ENCODE peak calls at places on chromosomes 6 and 20, in nine cellular contexts. K is transverse colon, J is sigmoid colon, Y is Panc1, H is endothelial cell of umbilical vein, A is spleen, C is upper lobe of left lung, S is stomach, P is HCT116. Z is an unnamed sample. For H3K9me3, the result is how much of the 10 kb centered on the place peaks cover.

GRCh38 chr6:63740709-63741108 is 105.1 kb downstream of the PHF3 start:
- DNase-seq in K (no peak), J (no peak), Y (no peak), H (peak), A (no peak), C (no peak), S (no peak), P (peak), Z (no peak)

GRCh38 chr6:24583463-24584389 is 62.3 kb downstream of the KIAA0319 start:
- DNase-seq in K (peak), J (peak), Y (peak), H (peak), A (peak), C (peak), S (peak), P (peak), Z (peak)

GRCh38 chr6:113364781-113365545 is 492.2 kb upstream of the MARCKS start:
- DNase-seq in K (no peak), J (no peak), Y (no peak), H (no peak), A (no peak), C (no peak), S (no peak), P (no peak), Z (no peak)

GRCh38 chr6:31728767-31729514 is at the start of gene DDAH2:
- DNase-seq in K (peak), J (no peak), Y (no peak), H (no peak), A (peak), C (no peak), S (no peak), P (no peak), Z (no peak)

GRCh38 chr6:45827952-45828530 is 187.6 kb downstream of the CLIC5 start:
- DNase-seq in K (peak), J (peak), Y (no peak), H (no peak), A (no peak), C (no peak), S (no peak), P (no peak), Z (no peak)

GRCh38 chr6:93293399-93294271 is 125.7 kb downstream of the EPHA7 start:
- DNase-seq in K (no peak), J (no peak), Y (no peak), H (no peak), A (no peak), C (no peak), S (no peak), P (no peak), Z (no peak)

GRCh38 chr6:159700970-159701369 is 7.9 kb upstream of the SOD2 start:
- DNase-seq in K (no peak), J (no peak), Y (no peak), H (no peak), A (no peak), C (no peak), S (no peak), P (no peak), Z (no peak)

GRCh38 chr20:47303736-47304135 is 52.8 kb downstream of the ZMYND8 start:
- DNase-seq in K (no peak), J (peak), Y (no peak), H (no peak), A (no peak), C (no peak), S (no peak), P (no peak), Z (no peak)

GRCh38 chr6:52390361-52390727 is 28.4 kb downstream of the PAQR8 start:
- DNase-seq in K (no peak), J (no peak), Y (no peak), H (peak), A (no peak), C (peak), S (no peak), P (peak), Z (no peak)

GRCh38 chr20:17873410-17874270 is 95.0 kb downstream of the SNX5 start:
- DNase-seq in K (peak), J (peak), Y (no peak), H (peak), A (peak), C (peak), S (peak), P (peak), Z (peak)

GRCh38 chr20:21102691-21103311 is 3.4 kb downstream of the LINC00237 start:
- DNase-seq in K (peak), J (peak), Y (no peak), H (no peak), A (peak), C (peak), S (peak), P (no peak), Z (no peak)

GRCh38 chr6:107819976-107820551 is 4.0 kb downstream of the SCML4 start:
- DNase-seq in K (peak), J (no peak), Y (no peak), H (no peak), A (no peak), C (no peak), S (no peak), P (no peak), Z (no peak)

GRCh38 chr6:107823047-107823557 is 1.0 kb downstream of the SCML4 start:
- DNase-seq in K (no peak), J (no peak), Y (no peak), H (no peak), A (no peak), C (no peak), S (no peak), P (no peak), Z (no peak)

GRCh38 chr6:107822154-107823046 is 1.7 kb downstream of the SCML4 start:
- DNase-seq in K (peak), J (no peak), Y (no peak), H (no peak), A (no peak), C (no peak), S (no peak), P (no peak), Z (no peak)

GRCh38 chr6:107820571-107821261 is 3.4 kb downstream of the SCML4 start:
- DNase-seq in K (no peak), J (no peak), Y (no peak), H (peak), A (no peak), C (no peak), S (peak), P (no peak), Z (no peak)

GRCh38 chr6:107821591-107821990 is 2.5 kb downstream of the SCML4 start:
- DNase-seq in K (no peak), J (no peak), Y (no peak), H (no peak), A (no peak), C (no peak), S (no peak), P (no peak), Z (no peak)
- H3K4me3 ChIP-seq in K (no peak), J (no peak), Y (no peak), H (no peak), A (no peak), C (no peak), S (no peak), P (no peak), Z (no peak)

GRCh38 chr6:163413054-163413344 is 1.5 kb upstream of the QKI start:
- DNase-seq in K (no peak), J (no peak), Y (no peak), H (no peak), A (no peak), C (no peak), S (no peak), P (no peak), Z (no peak)

GRCh38 chr6:163414117-163414366 is 476 bp upstream of the QKI start:
- DNase-seq in K (no peak), J (no peak), Y (no peak), H (no peak), A (peak), C (peak), S (no peak), P (no peak), Z (no peak)

GRCh38 chr6:163412345-163412744 is 2.2 kb upstream of the QKI start:
- DNase-seq in K (no peak), J (no peak), Y (no peak), H (no peak), A (no peak), C (no peak), S (no peak), P (no peak), Z (no peak)

GRCh38 chr6:163414367-163415175 is at the start of gene QKI:
- DNase-seq in K (peak), J (peak), Y (no peak), H (peak), A (peak), C (peak), S (peak), P (no peak), Z (no peak)

DNA sequence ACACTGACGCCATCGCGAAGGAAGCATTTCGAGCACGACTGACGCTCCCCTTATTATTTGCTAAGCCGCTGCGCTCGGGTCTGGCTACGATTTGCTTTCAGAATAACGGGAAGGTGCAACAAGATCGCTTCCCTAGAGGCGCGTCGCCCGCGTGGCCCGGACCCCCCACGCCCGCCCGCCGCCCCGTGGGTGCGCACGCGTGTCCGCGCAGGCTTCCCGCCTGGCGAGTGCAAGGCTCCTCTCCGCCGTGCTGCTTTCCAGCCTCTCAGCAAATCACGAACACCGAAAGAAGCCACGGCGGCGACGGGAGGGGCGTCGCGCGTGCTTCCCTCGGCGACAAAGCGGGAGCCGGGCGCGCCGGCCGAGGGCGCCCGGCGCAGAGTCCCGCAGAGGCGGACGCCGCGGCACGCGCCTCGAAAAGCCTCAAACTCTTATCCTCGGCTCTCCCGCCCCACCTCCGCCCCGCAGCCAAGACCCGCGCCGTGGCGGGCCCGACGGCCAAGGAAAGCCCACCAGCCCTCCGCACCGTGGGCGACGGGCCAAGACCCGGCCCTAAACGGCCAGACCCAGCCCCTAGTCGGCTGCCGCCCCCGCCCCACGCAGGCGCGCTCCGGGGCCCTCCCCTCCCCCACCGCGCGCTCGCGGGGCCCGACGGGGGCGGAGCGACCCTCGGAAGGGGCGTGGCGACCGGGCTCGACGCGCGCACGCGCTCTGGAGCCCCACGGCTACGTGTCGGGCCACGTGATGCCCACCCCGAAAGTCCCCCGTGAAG is 987 bp upstream of the QKI start:
- DNase-seq in K (peak), J (peak), Y (no peak), H (peak), A (peak), C (peak), S (peak), P (peak), Z (no peak)
- TF ChIP-seq POLR2AphosphoS5 in K (peak), J (peak), Y (peak), H (peak), A (peak), C (peak), S (peak), P (no peak), Z (peak)

DNA sequence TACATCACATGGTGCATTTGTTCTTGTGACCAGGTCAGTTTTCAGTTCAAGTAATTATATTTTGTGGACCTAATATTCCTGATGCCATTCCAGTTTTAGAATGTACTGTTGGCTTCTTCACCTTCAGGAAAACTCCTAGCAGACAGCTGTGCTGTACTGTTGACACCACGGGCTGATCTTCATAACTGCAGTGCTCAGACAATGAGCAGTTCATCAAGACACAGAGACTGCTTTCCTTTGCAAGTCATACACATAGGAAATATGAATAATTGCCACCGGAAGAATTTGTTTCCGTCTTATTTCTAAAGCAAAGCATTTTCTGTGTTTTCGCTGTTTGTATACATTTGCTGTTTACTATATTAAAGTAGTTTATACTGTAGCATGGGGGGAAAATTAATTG is 89.8 kb downstream of the C6orf118 start:
- DNase-seq in K (no peak), J (no peak), Y (no peak), H (no peak), A (no peak), C (no peak), S (no peak), P (no peak), Z (no peak)
- H3K9me3 ChIP-seq in K (under half), J (under half), Y (under half), H (under half), A (under half), C (under half), S (under half), P (under half), Z (under half)

GRCh38 chr6:136772685-136773472 is 19.4 kb downstream of the MAP3K5 start:
- DNase-seq in K (no peak), J (no peak), Y (no peak), H (no peak), A (no peak), C (no peak), S (no peak), P (no peak), Z (no peak)

GRCh38 chr6:136775548-136775947 is 16.7 kb downstream of the MAP3K5 start:
- DNase-seq in K (no peak), J (no peak), Y (no peak), H (no peak), A (no peak), C (no peak), S (no peak), P (no peak), Z (no peak)

GRCh38 chr6:136773473-136773796 is 18.8 kb downstream of the MAP3K5 start:
- DNase-seq in K (no peak), J (no peak), Y (no peak), H (no peak), A (no peak), C (no peak), S (no peak), P (no peak), Z (no peak)

GRCh38 chr6:136775081-136775480 is 17.2 kb downstream of the MAP3K5 start:
- DNase-seq in K (no peak), J (no peak), Y (no peak), H (no peak), A (no peak), C (no peak), S (no peak), P (no peak), Z (no peak)

DNA sequence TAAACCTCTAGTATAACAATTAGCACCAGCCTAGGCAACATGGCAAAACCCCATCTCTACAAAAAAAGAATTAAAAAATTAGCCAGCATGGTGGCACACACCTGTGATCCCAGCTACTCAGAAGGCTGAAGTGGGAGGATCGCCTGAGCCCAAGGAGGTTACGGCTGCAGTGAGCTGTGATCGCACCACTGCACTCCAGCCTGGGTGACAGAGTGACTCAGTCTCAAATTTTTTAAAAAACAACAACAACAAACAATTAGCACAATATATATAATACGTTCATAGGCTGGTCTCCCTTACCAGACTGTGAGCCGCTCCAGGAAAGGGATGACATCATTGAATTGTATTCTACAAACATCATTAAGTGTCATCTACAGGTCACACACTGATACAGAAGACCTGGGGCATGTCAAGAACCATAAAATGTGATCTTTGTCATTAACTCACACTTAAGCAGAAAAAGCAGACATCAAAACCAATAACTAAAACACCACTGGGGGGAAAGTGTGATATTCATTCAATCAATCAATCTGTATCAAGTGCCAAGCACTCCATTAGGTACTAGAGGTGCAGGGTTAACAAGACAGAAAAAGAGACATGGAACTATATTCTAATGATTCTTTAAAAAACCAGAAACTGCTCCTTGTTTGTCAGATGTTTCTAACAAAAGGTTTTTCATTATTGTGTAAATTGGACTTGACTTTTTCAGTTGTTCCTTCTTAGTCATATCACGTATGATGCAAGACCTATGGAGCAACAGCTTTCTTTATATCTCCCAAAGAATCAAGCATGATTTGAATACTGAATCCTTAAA is 17.8 kb downstream of the MAP3K5 start:
- DNase-seq in K (no peak), J (no peak), Y (no peak), H (peak), A (no peak), C (no peak), S (no peak), P (no peak), Z (no peak)
- H3K4me3 ChIP-seq in K (no peak), J (no peak), Y (no peak), H (no peak), A (no peak), C (no peak), S (no peak), P (no peak), Z (peak)

GRCh38 chr6:131627724-131628682 is at the start of gene MED23:
- DNase-seq in K (peak), J (peak), Y (peak), H (peak), A (peak), C (peak), S (peak), P (peak), Z (peak)
- TF ChIP-seq POLR2AphosphoS5 in K (peak), J (peak), Y (peak), H (peak), A (peak), C (peak), S (peak), P (peak), Z (peak)